ENCODE peak calls at places on chromosomes 1 and 21, in four cellular contexts. G, A, I and K are unnamed samples.

GRCh38 chr1:29893036-29893723 is 656.9 kb downstream of the PTPRU start:
- DNase-seq in G (peak; percentile 22), A (no peak), I (no peak), K (no peak)

GRCh38 chr1:77281491-77282186 is at the start of gene AK5:
- DNase-seq in G (peak; percentile 90), A (no peak), I (no peak), K (peak; percentile 40)

GRCh38 chr1:171740987-171741871 is 636 bp downstream of the VAMP4 start:
- DNase-seq in G (peak; percentile 55), A (peak; percentile 30), I (peak; percentile 36), K (peak; percentile 25)

GRCh38 chr1:37741130-37741529 is 23.8 kb downstream of the EPHA10 start:
- DNase-seq in G (no peak), A (no peak), I (no peak), K (peak; percentile 34)

GRCh38 chr1:4345126-4345525 is 309.3 kb upstream of the AJAP1 start:
- DNase-seq in G (no peak), A (no peak), I (no peak), K (no peak)

GRCh38 chr1:167342846-167343245 is 122.2 kb downstream of the POU2F1 start:
- DNase-seq in G (no peak), A (no peak), I (peak; percentile 19), K (peak; percentile 7)

GRCh38 chr1:32770741-32771548 is 46.2 kb downstream of the YARS1 start:
- DNase-seq in G (no peak), A (no peak), I (no peak), K (no peak)

GRCh38 chr21:31235671-31236450 is 108.2 kb downstream of the TIAM1 start:
- DNase-seq in G (no peak), A (no peak), I (no peak), K (no peak)

GRCh38 chr1:5559078-5559477 is 433.1 kb downstream of the NPHP4 start:
- DNase-seq in G (no peak), A (no peak), I (no peak), K (no peak)

GRCh38 chr1:47766832-47767740 is 230.1 kb downstream of the TRABD2B start:
- DNase-seq in G (no peak), A (no peak), I (peak; percentile 35), K (no peak)

GRCh38 chr21:26070121-26070520 is 100.4 kb downstream of the APP start:
- DNase-seq in G (no peak), A (no peak), I (no peak), K (no peak)

GRCh38 chr1:24364975-24365678 is 46.0 kb downstream of the GRHL3 start:
- DNase-seq in G (peak; percentile 76), A (peak; percentile 33), I (no peak), K (peak; percentile 85)

GRCh38 chr1:227315500-227316346 is 2.6 kb downstream of the CDC42BPA start:
- DNase-seq in G (no peak), A (no peak), I (peak; percentile 79), K (peak; percentile 39)

GRCh38 chr1:72623299-72623708 is 341.0 kb upstream of the NEGR1 start:
- DNase-seq in G (peak; percentile 30), A (peak; percentile 3), I (peak; percentile 20), K (peak; percentile 3)

GRCh38 chr1:203842559-203842876 is 18.9 kb upstream of the SNRPE start:
- DNase-seq in G (no peak), A (no peak), I (no peak), K (no peak)

GRCh38 chr1:239899747-239900146 is 191.9 kb upstream of the FMN2 start:
- DNase-seq in G (no peak), A (no peak), I (peak; percentile 9), K (no peak)

GRCh38 chr1:2049517-2050481 is at the start of gene PRKCZ:
- DNase-seq in G (peak; percentile 97), A (peak; percentile 28), I (peak; percentile 87), K (peak; percentile 86)

GRCh38 chr1:22850681-22851080 is 122.0 kb downstream of the LACTBL1 start:
- DNase-seq in G (peak; percentile 67), A (no peak), I (no peak), K (no peak)

DNA sequence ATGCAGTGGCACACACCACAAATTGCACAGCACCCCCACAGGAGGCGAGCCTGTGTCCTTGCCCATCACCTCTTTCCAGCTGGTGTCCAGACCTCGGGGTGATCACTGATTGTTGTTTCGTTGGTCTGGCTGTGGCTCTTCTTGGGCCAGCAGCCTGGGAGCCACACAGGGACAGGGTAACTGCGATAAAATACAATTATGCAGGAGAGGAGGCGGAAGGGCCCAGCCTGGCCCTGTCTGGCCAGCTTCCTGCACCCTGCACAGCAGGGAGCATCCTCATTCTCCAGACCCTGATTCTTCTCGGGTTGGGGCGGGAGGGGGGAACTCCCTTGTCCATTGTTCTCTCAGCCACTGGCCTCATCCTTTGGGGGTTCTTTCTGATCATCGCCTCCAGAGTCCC is 83.6 kb downstream of the ADARB1 start:
- DNase-seq in G (peak; percentile 67), A (no peak), I (no peak), K (no peak)
- TF ChIP-seq PBX3 in G (no peak), A (no peak), I (no peak), K (no peak)

GRCh38 chr1:109214695-109215623 is 1.2 kb downstream of the SARS1 start:
- DNase-seq in G (peak; percentile 69), A (peak; percentile 25), I (peak; percentile 73), K (peak; percentile 72)
- TF ChIP-seq PBX3 in G (no peak), A (no peak), I (no peak), K (no peak)

GRCh38 chr1:18917071-18917799 is 14.9 kb upstream of the ALDH4A1 start:
- DNase-seq in G (no peak), A (no peak), I (no peak), K (no peak)

GRCh38 chr1:18908911-18909771 is 6.8 kb upstream of the ALDH4A1 start:
- DNase-seq in G (no peak), A (no peak), I (no peak), K (no peak)

GRCh38 chr1:18912550-18912949 is 10.2 kb upstream of the ALDH4A1 start:
- DNase-seq in G (no peak), A (no peak), I (no peak), K (no peak)

GRCh38 chr1:18915341-18915740 is 13.0 kb upstream of the ALDH4A1 start:
- DNase-seq in G (no peak), A (no peak), I (no peak), K (no peak)

GRCh38 chr1:18913065-18913502 is 10.7 kb upstream of the ALDH4A1 start:
- DNase-seq in G (peak; percentile 95), A (no peak), I (peak; percentile 66), K (peak; percentile 74)
- TF ChIP-seq PBX3 in G (no peak), A (no peak), I (no peak), K (no peak)

DNA sequence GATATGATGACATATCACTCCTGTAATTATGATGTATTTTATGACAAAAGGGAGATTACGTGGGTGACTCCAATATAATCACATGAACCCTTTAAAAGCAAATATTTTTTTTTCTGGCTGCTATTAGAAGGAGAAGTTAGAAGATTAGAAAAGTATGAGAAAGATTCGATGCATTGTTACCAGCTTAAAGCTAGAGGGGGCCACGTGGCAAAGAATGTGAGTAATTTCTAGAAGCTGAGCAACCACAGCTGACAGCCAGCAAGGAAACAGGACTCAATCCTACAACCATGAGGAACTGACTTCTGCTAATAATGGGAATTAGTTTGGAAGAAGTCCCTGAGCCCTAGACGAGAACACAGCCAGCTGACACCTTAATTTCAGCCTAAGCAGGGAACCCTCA is 56.3 kb upstream of the C1orf87 start:
- DNase-seq in G (no peak), A (no peak), I (no peak), K (no peak)
- TF ChIP-seq PBX3 in G (no peak), A (no peak), I (no peak), K (no peak)

GRCh38 chr1:245860681-245861552 is 646.2 kb downstream of the SMYD3 start:
- DNase-seq in G (no peak), A (no peak), I (no peak), K (no peak)
- TF ChIP-seq PBX3 in G (peak; percentile 86), A (no peak), I (no peak), K (no peak)

DNA sequence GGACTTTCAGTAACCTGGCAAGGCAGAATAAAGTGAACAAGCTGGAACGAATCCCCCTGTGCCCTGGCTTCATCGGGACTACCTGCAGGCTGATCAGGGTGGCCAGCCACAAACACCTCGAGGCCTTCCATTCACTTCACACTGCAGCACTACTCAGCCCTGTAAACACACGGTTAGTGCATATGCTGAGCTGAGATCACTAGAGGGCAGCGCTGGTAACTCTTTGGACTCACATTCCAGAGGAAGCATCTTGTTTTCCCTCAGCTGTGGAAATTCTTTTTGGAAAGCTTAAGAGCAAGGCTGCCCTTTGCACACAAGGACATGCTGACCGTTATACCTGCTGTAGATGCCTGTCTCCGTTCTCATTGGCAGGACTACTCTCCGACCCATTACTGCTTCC is 32.1 kb downstream of the PCSK9 start:
- DNase-seq in G (peak; percentile 53), A (no peak), I (peak; percentile 72), K (peak; percentile 44)
- TF ChIP-seq PBX3 in G (no peak), A (no peak), I (no peak), K (no peak)

GRCh38 chr1:231694465-231695077 is 68.0 kb downstream of the DISC1 start:
- DNase-seq in G (peak; percentile 28), A (no peak), I (no peak), K (no peak)

GRCh38 chr1:231694081-231694443 is 67.5 kb downstream of the DISC1 start:
- DNase-seq in G (peak; percentile 33), A (no peak), I (no peak), K (no peak)

GRCh38 chr1:231691618-231692259 is 65.1 kb downstream of the DISC1 start:
- DNase-seq in G (peak; percentile 56), A (no peak), I (peak; percentile 31), K (peak; percentile 55)

GRCh38 chr1:231695439-231696255 is 69.1 kb downstream of the DISC1 start:
- DNase-seq in G (peak; percentile 82), A (no peak), I (no peak), K (no peak)

DNA sequence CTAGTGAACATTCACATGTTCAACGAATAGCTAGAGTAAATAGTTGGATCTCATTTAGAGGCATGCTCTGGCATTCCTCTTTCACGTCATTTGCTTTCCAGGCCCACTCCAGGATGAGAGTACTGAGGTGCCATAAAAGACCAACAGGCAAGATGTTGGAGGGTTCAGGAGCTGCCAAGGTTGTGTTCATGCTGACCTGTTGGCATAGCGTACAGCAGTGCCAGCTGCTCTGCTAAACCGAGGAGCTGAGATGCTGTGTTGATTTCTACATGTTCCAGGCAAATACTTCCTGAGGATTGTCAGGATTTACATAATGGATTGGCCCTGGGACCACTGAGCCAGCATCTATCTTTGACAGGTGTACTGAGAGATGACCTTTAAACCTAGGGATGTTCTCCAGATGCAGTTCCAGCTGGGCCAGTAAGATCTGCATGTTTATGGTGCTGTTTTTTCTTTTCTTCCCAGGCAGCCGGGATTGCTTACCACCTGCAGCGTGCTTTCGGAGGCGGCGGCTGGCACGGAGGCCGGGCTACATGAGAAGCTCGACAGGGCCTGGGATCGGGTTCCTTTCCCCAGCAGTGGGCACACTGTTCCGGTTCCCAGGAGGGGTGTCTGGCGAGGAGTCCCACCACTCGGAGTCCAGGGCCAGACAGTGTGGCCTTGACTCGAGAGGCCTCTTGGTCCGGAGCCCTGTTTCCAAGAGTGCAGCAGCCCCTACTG is 66.9 kb downstream of the DISC1 start:
- DNase-seq in G (no peak), A (no peak), I (no peak), K (no peak)
- TF ChIP-seq PBX3 in G (no peak), A (no peak), I (no peak), K (no peak)